ENCODE peak calls at places on chromosomes 2 and 18, in seven cellular contexts. N is IMR-90, I is neuronal stem cell, R is mesendoderm, L is H9, Q is H1, Y is trophoblast cell. K is an unnamed sample.

GRCh38 chr2:130827502-130828251 is 9.0 kb upstream of the ARHGEF4 start:
- DNase-seq in N (peak; percentile 68), I (peak; percentile 56), R (peak; percentile 27), L (no peak), Q (no peak), Y (peak; percentile 70), K (peak; percentile 9)

GRCh38 chr18:22346342-22346967 is 71.3 kb downstream of the CTAGE1 start:
- DNase-seq in N (peak; percentile 83), I (no peak), R (no peak), L (no peak), Q (no peak), Y (no peak), K (peak; percentile 69)

GRCh38 chr18:31206787-31207381 is 44.2 kb upstream of the DSC1 start:
- DNase-seq in N (peak; percentile 23), I (no peak), R (peak; percentile 61), L (peak; percentile 80), Q (peak; percentile 52), Y (peak; percentile 84), K (peak; percentile 75)

GRCh38 chr18:76405761-76406356 is 89.2 kb downstream of the ZNF516 start:
- DNase-seq in N (peak; percentile 30), I (peak; percentile 32), R (peak; percentile 85), L (peak; percentile 84), Q (peak; percentile 87), Y (peak; percentile 60), K (peak; percentile 48)

GRCh38 chr2:11775384-11775783 is 29.0 kb downstream of the LPIN1 start:
- DNase-seq in N (peak; percentile 56), I (no peak), R (no peak), L (no peak), Q (no peak), Y (no peak), K (peak; percentile 22)

GRCh38 chr18:45059695-45060094 is 379.0 kb downstream of the SETBP1 start:
- DNase-seq in N (peak; percentile 88), I (no peak), R (no peak), L (no peak), Q (no peak), Y (peak; percentile 33), K (peak; percentile 78)

GRCh38 chr2:1572638-1573037 is 159.4 kb downstream of the TPO start:
- DNase-seq in N (peak; percentile 73), I (no peak), R (no peak), L (peak; percentile 5), Q (no peak), Y (no peak), K (peak; percentile 26)

GRCh38 chr2:43070039-43070438 is 156.4 kb downstream of the ZFP36L2 start:
- DNase-seq in N (no peak), I (no peak), R (no peak), L (no peak), Q (no peak), Y (no peak), K (no peak)

GRCh38 chr2:42492691-42493467 is 903 bp downstream of the KCNG3 start:
- DNase-seq in N (no peak), I (no peak), R (peak; percentile 80), L (peak; percentile 58), Q (peak; percentile 78), Y (no peak), K (peak; percentile 8)

GRCh38 chr2:45983213-45983612 is 314.0 kb upstream of the EPAS1 start:
- DNase-seq in N (no peak), I (no peak), R (no peak), L (no peak), Q (peak; percentile 17), Y (no peak), K (no peak)

GRCh38 chr2:25994509-25994908 is 12.2 kb upstream of the KIF3C start:
- DNase-seq in N (no peak), I (no peak), R (no peak), L (no peak), Q (no peak), Y (no peak), K (no peak)

GRCh38 chr2:25989154-25989553 is 6.9 kb upstream of the KIF3C start:
- DNase-seq in N (no peak), I (no peak), R (no peak), L (no peak), Q (no peak), Y (no peak), K (no peak)

GRCh38 chr2:25992556-25992955 is 10.3 kb upstream of the KIF3C start:
- DNase-seq in N (no peak), I (no peak), R (no peak), L (no peak), Q (no peak), Y (no peak), K (no peak)

GRCh38 chr2:25993049-25993448 is 10.8 kb upstream of the KIF3C start:
- DNase-seq in N (no peak), I (no peak), R (no peak), L (no peak), Q (no peak), Y (no peak), K (no peak)

DNA sequence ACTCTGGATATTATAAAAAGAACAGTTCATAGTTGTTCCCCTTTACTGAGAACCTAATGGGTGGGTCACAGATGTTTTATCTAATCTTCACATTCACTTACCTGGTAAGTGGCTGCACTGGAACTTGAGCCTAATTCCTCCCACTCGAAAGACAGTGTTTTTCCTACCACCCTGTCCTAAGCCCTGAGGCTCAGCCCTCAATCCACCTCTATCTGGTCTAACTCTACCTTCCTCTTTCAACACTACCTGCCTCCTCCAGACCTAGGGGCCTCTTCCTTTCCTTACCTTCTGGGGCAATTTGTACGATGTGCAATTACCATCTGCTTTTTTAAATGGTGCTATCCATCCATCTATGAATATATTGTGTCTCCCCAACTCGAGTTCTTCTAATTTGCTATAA is 9.7 kb upstream of the KIF3C start:
- DNase-seq in N (no peak), I (no peak), R (no peak), L (no peak), Q (no peak), Y (peak; percentile 36), K (no peak)
- H4K8ac ChIP-seq in N (no peak overlapping the region), I (no peak overlapping the region), R (no peak overlapping the region), L (no peak overlapping the region), Q (no peak overlapping the region), Y (no peak overlapping the region), K (no peak overlapping the region)

GRCh38 chr2:217892560-217892959 is 110.2 kb downstream of the TNS1 start:
- DNase-seq in N (no peak), I (no peak), R (no peak), L (no peak), Q (no peak), Y (no peak), K (no peak)
- H4K8ac ChIP-seq in N (no peak overlapping the region), I (no peak overlapping the region), R (no peak overlapping the region), L (no peak overlapping the region), Q (no peak overlapping the region), Y (no peak overlapping the region), K (no peak overlapping the region)

GRCh38 chr2:85276571-85277121 is 51.1 kb downstream of the TGOLN2 start:
- DNase-seq in N (no peak), I (no peak), R (no peak), L (no peak), Q (no peak), Y (no peak), K (no peak)
- H4K8ac ChIP-seq in N (peak overlapping the region; percentile 50), I (no peak overlapping the region), R (no peak overlapping the region), L (no peak overlapping the region), Q (no peak overlapping the region), Y (no peak overlapping the region), K (no peak overlapping the region)

DNA sequence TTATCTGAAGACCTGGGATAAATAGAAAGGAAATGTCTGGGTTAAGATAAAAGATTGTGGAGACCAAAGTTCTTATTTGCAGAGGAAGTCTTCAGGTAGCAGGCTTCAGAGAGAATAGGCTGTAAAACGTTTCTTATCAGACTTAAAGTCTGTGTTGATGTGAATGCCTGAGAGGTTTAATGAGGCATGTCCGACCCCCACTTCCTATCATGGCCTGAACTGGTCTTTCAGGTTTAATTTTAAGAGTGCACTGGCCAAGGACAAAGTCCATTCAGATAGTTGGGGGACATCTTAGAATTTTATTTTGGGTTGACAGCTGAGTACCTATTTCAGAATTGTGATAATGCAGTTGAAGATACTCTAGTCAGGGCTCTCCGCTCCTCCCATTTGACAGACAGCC is 92.1 kb downstream of the ATL2 start:
- DNase-seq in N (no peak), I (no peak), R (peak; percentile 65), L (no peak), Q (no peak), Y (no peak), K (no peak)
- H4K8ac ChIP-seq in N (no peak overlapping the region), I (no peak overlapping the region), R (no peak overlapping the region), L (no peak overlapping the region), Q (no peak overlapping the region), Y (no peak overlapping the region), K (no peak overlapping the region)

DNA sequence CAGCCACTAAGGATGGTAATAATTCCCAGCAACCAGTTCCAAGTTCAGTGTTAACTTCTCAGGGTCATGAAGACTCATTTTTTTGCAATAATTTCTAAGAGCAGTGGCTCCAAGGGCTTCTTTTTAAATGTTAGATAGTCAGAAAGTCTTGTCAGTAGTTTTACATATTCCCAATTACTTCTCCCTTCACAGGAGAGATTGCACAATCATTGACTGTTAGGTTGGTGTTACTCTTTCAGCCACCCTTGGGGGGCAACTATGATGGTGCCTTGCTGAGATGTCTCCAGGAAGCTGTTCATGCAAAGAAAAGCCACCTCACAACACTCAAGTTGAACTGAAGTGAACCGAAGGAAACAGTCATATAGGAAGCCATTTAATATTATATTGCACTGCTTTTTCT is 127.9 kb upstream of the DOCK10 start:
- DNase-seq in N (no peak), I (no peak), R (no peak), L (no peak), Q (no peak), Y (no peak), K (no peak)
- H4K8ac ChIP-seq in N (no peak overlapping the region), I (no peak overlapping the region), R (no peak overlapping the region), L (no peak overlapping the region), Q (no peak overlapping the region), Y (no peak overlapping the region), K (no peak overlapping the region)

GRCh38 chr18:55844373-55844772 is 256.4 kb upstream of the TCF4 start:
- DNase-seq in N (peak; percentile 37), I (no peak), R (no peak), L (no peak), Q (no peak), Y (no peak), K (no peak)
- H4K8ac ChIP-seq in N (no peak overlapping the region), I (no peak overlapping the region), R (no peak overlapping the region), L (no peak overlapping the region), Q (no peak overlapping the region), Y (no peak overlapping the region), K (no peak overlapping the region)

GRCh38 chr2:220684099-220684498 is 888.0 kb downstream of the EPHA4 start:
- DNase-seq in N (no peak), I (no peak), R (no peak), L (no peak), Q (no peak), Y (no peak), K (no peak)
- H4K8ac ChIP-seq in N (no peak overlapping the region), I (no peak overlapping the region), R (no peak overlapping the region), L (no peak overlapping the region), Q (no peak overlapping the region), Y (no peak overlapping the region), K (no peak overlapping the region)